ENCODE peak calls at places on chromosome 5, in four cellular contexts. N, J, Q and O are unnamed samples.

GRCh38 chr5:48192-48591 is 43.8 kb upstream of the PLEKHG4B start:
- DNase-seq in Q (no peak), J (no peak), N (no peak), O (no peak)

GRCh38 chr5:53779541-53779981 is 219.1 kb downstream of the NDUFS4 start:
- DNase-seq in N (peak; percentile 78), J (no peak), Q (no peak), O (peak; percentile 67)

GRCh38 chr5:152688561-152689274 is 283.6 kb upstream of the NMUR2 start:
- DNase-seq in N (peak; percentile 55), Q (no peak), J (no peak), O (no peak)

GRCh38 chr5:131991593-131992324 is 19.7 kb downstream of the ACSL6 start:
- DNase-seq in J (no peak), Q (no peak), N (no peak), O (no peak)

GRCh38 chr5:84239509-84239908 is 145.2 kb downstream of the EDIL3 start:
- DNase-seq in J (no peak), Q (no peak), N (peak; percentile 63), O (no peak)

GRCh38 chr5:146291421-146292074 is 47.1 kb upstream of the POU4F3 start:
- DNase-seq in Q (no peak), N (peak; percentile 66), J (no peak), O (peak; percentile 47)

GRCh38 chr5:54159153-54159836 is 151.1 kb downstream of the ARL15 start:
- DNase-seq in Q (no peak), J (no peak), N (peak; percentile 79), O (no peak)

GRCh38 chr5:42423285-42424152 is at the start of gene GHR:
- DNase-seq in J (no peak), N (peak; percentile 89), Q (no peak), O (peak; percentile 89)